ENCODE peak calls at places on chromosome 22, in five cellular contexts. F, V, Y, K and T are unnamed samples.

GRCh38 chr22:48563966-48564330 is 1263.7 kb downstream of the BRD1 start:
- DNase-seq in K (no peak), F (no peak), V (no peak), Y (no peak), T (no peak)

GRCh38 chr22:33984741-33985287 is 64.5 kb upstream of the LARGE1 start:
- DNase-seq in V (no peak), K (no peak), F (no peak), Y (no peak), T (no peak)

GRCh38 chr22:17734197-17734596 is 40.1 kb downstream of the BID start:
- DNase-seq in V (peak; percentile 8), Y (no peak), K (no peak), F (no peak), T (peak; percentile 30)

GRCh38 chr22:45756558-45756957 is 84.9 kb downstream of the ATXN10 start:
- DNase-seq in F (no peak), K (no peak), Y (no peak), V (no peak), T (no peak)

GRCh38 chr22:36149464-36149863 is 11.1 kb downstream of the APOL3 start:
- DNase-seq in F (no peak), V (no peak), K (no peak), Y (no peak), T (no peak)

GRCh38 chr22:31818481-31819392 is 64.9 kb downstream of the DEPDC5 start:
- DNase-seq in Y (no peak), V (no peak), K (no peak), F (peak; percentile 12), T (no peak)

GRCh38 chr22:21816472-21816786 is 51.0 kb downstream of the MAPK1 start:
- DNase-seq in V (no peak), Y (no peak), K (no peak), F (no peak), T (no peak)

GRCh38 chr22:36221799-36222751 is 17.3 kb downstream of the APOL2 start:
- DNase-seq in F (peak; percentile 39), K (peak; percentile 29), Y (peak; percentile 37), V (no peak), T (peak; percentile 60)

GRCh38 chr22:37484115-37485005 is 1.8 kb downstream of the MFNG start:
- DNase-seq in F (no peak), V (peak; percentile 75), Y (no peak), K (no peak), T (peak; percentile 88)

GRCh38 chr22:46113910-46114517 is 36.3 kb upstream of the PPARA start:
- DNase-seq in K (no peak), V (no peak), F (no peak), Y (no peak), T (no peak)

GRCh38 chr22:35861451-35861850 is 143.8 kb downstream of the APOL5 start:
- DNase-seq in V (no peak), F (no peak), Y (no peak), K (no peak), T (no peak)

GRCh38 chr22:43186272-43187170 is at the start of gene TTLL12:
- DNase-seq in V (no peak), Y (no peak), F (peak; percentile 36), K (peak; percentile 69), T (peak; percentile 45)

GRCh38 chr22:34696557-34696956 is 369.4 kb upstream of the ISX start:
- DNase-seq in K (no peak), F (no peak), V (no peak), Y (no peak), T (no peak)

GRCh38 chr22:47163481-47163875 is 401.0 kb downstream of the TBC1D22A start:
- DNase-seq in V (no peak), Y (no peak), K (no peak), F (no peak), T (no peak)

GRCh38 chr22:42184852-42185251 is 54.2 kb upstream of the CYP2D6 start:
- DNase-seq in F (no peak), K (no peak), Y (no peak), V (no peak), T (no peak)

GRCh38 chr22:42905702-42906183 is 48.7 kb upstream of the ARFGAP3 start:
- DNase-seq in V (no peak), Y (no peak), K (no peak), F (no peak), T (peak; percentile 61)

GRCh38 chr22:49116486-49116885 is 711.2 kb downstream of the BRD1 start:
- DNase-seq in Y (no peak), V (no peak), K (no peak), F (no peak), T (no peak)

GRCh38 chr22:50310209-50310722 is 2.8 kb upstream of the PLXNB2 start:
- DNase-seq in K (no peak), V (no peak), Y (peak; percentile 69), F (no peak), T (no peak)

GRCh38 chr22:11616811-11617210 is 3911.2 kb upstream of the OR11H1 start:
- DNase-seq in F (no peak), K (no peak), Y (no peak), V (no peak), T (no peak)

GRCh38 chr22:37617431-37617830 is 8.8 kb downstream of the GGA1 start:
- DNase-seq in K (no peak), F (no peak), V (no peak), Y (no peak), T (no peak)

GRCh38 chr22:45200862-45201511 is 37.3 kb downstream of the NUP50 start:
- DNase-seq in F (no peak), V (no peak), Y (no peak), K (no peak), T (no peak)

GRCh38 chr22:36258750-36259619 is 6.1 kb downstream of the APOL1 start:
- DNase-seq in V (no peak), Y (no peak), F (no peak), K (peak; percentile 29), T (peak; percentile 68)

GRCh38 chr22:47206819-47207218 is 444.4 kb downstream of the TBC1D22A start:
- DNase-seq in F (no peak), K (no peak), V (no peak), Y (no peak), T (no peak)

DNA sequence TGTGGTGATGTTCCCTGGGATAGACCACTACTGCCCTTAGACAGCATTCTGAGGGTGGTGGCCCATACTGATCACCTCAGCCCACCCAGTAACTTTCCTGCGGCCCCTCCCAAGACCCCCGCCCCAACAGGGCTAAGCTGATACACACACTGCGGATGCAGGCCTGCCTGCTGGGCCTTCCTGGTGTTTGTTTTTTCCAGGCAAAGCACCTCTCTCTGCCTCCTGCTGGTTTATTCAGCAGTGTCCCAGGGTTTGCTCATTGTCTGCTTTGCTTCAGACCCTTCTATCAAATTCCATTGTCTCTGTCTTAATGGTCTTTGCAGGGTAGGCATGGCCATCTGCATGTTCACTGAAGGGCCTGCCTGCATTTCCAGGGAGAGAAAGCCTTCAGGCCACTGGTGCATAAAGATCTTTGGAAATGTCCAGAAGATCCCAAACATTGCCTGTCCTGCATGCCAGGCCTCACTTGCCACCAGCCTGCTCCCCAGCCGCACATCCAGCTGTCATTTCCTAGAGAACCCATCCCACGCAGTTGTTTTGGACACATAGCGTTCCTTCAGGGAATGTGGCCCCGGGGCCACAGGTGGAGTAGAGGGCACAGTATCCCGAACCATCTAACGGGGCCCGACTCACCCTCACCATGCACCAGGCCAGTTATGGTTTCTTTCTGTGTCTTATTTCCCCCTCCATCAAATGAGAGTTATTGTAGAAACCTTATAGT is 50.2 kb downstream of the BCR start:
- DNase-seq in K (peak; percentile 59), V (no peak), Y (no peak), F (no peak), T (no peak)
- TF ChIP-seq MYC in K (no peak), V (no peak), Y (no peak), F (no peak), T (no peak)

GRCh38 chr22:19843107-19843856 is 11.4 kb downstream of the GNB1L start:
- DNase-seq in V (no peak), Y (no peak), F (no peak), K (no peak), T (no peak)

GRCh38 chr22:19843857-19844422 is 10.7 kb downstream of the GNB1L start:
- DNase-seq in Y (no peak), V (no peak), F (no peak), K (no peak), T (no peak)

GRCh38 chr22:19845369-19845722 is 9.3 kb downstream of the GNB1L start:
- DNase-seq in V (no peak), K (no peak), Y (no peak), F (no peak), T (no peak)

GRCh38 chr22:19846620-19847344 is 7.9 kb downstream of the GNB1L start:
- DNase-seq in Y (no peak), V (no peak), F (no peak), K (no peak), T (no peak)

DNA sequence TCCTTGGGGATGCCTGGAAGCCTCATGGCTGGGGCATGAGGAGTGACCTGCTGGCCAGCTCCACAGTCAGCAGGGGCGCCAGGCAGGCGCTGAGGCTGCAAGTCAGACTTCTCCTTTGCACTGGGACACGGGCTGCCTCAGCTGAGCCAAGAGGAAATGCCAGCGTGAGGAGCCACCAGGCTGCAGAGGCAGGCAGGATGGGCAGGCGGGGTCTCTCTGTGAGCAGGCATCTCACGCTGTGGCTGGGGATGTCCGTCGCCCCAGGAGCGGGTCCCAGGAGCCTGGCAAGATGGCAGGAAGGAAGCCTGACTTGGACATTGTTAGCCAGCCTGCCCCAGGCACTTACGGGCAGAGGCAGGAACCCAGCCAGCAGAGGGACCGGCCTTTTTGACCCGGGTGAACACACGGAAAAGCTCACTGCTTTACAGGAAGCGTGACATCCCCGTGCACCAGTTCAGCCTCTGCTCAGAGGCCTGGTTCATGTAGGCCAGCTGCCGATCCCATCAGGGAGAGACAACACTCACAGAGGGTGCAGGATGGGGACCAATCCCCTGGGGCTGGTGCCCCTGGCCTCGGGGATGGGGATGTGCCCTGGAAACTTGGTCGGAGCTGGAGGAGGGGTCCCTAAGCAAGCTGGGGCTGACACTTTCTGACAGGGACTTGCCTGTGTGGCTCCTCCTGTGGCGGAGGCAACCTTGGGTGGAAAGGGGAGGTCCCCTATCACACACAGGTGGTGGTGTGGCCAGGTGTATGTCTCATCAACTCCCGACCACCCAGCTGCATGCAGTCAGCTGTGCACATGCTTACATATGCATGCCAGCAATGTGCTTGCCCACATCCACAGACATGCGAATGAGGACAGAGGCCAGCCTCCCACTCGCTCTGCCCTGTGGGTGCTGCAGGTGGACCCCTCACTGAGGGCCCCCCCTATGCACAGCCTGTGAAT is 10.0 kb downstream of the GNB1L start:
- DNase-seq in V (no peak), K (no peak), F (no peak), Y (no peak), T (peak; percentile 77)
- H3K27ac ChIP-seq in V (no peak overlapping the region), K (no peak overlapping the region), F (no peak overlapping the region), Y (no peak overlapping the region), T (peak overlapping the region; percentile 80)

DNA sequence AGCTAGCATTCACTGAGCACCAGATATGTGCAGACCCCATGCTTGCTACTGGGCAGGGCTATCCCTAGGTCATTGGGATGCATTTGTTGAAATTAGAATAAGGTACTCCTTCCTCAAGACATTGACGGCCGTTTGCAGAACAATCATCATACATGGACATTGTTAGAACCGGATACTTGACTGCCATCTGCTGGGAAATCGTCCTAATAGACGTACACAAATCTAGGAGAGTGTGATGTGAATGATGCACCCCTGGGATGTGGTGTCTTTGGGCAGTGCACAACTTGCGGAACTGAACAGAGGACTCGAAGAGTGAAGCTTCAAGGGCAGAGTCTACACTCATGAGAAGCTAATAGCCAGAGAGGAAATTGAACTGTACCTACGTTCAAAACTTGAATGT is 35.9 kb downstream of the MYO18B start:
- DNase-seq in Y (peak; percentile 41), F (peak; percentile 69), V (peak; percentile 11), K (no peak), T (peak; percentile 44)
- TF ChIP-seq MYC in Y (no peak), F (no peak), V (no peak), K (no peak), T (no peak)

DNA sequence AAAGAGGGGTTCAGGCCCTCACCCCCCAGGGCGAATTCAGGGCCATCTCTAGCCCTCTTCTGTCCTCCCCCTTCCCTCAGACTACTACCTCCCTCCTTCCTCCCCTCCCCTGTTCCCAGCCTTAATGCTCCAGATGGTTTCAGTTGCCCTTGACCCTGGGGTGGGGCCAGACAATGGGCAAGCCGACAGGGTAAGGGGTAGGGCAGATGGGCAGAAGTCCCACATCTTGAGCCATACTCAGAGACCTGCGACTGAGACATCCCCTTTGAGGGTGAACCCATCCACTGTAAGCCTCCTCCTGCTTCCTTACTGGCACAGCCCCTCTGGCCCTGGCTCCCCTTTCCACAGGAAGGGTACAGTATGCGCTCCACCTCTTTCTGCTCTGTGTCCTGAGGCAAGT is 1.9 kb downstream of the RHBDD3 start:
- DNase-seq in K (no peak), Y (no peak), F (no peak), V (no peak), T (no peak)
- H3K27ac ChIP-seq in K (peak overlapping the region; percentile 100), Y (no peak overlapping the region), F (peak overlapping the region; percentile 100), V (no peak overlapping the region), T (no peak overlapping the region)